ENCODE peak calls at places on chromosomes 5 and 9, in eight cellular contexts. Z is GM23338; M is heart right ventricle; A is non-pigmented ciliary epithelial cell; N is T follicular helper cell; W is posterior cingulate gyrus; G is NCI-H1105; B is CD8-positive, alpha-beta T cell. V is an unnamed sample.

GRCh38 chr5:45692481-45692880 is 3.7 kb downstream of the HCN1 start:
- DNase-seq in Z (peak), M (no peak), A (no peak), N (no peak), W (no peak), G (no peak), B (no peak), V (no peak)

GRCh38 chr9:83491995-83492394 is 46.2 kb downstream of the FRMD3 start:
- DNase-seq in Z (no peak), M (no peak), A (no peak), N (no peak), W (no peak), G (no peak), B (no peak), V (no peak)

GRCh38 chr9:133954862-133955529 is 37.1 kb downstream of the VAV2 start:
- DNase-seq in Z (no peak), M (no peak), A (no peak), N (no peak), W (no peak), G (no peak), B (peak), V (no peak)

GRCh38 chr9:34227445-34227844 is 48.6 kb downstream of the UBAP1 start:
- DNase-seq in Z (no peak), M (no peak), A (peak), N (no peak), W (no peak), G (no peak), B (no peak), V (no peak)

GRCh38 chr9:104075801-104076753 is 18.0 kb upstream of the SMC2 start:
- DNase-seq in Z (no peak), M (no peak), A (no peak), N (no peak), W (no peak), G (no peak), B (no peak), V (no peak)

GRCh38 chr5:116495786-116496185 is 78.8 kb downstream of the SEMA6A start:
- DNase-seq in Z (no peak), M (no peak), A (no peak), N (no peak), W (no peak), G (no peak), B (no peak), V (peak)

GRCh38 chr9:135244271-135244691 is 156.8 kb downstream of the OLFM1 start:
- DNase-seq in Z (no peak), M (peak), A (no peak), N (no peak), W (no peak), G (no peak), B (peak), V (no peak)

GRCh38 chr5:150146862-150147579 is 8.6 kb downstream of the PDGFRB start:
- DNase-seq in Z (no peak), M (peak), A (no peak), N (no peak), W (peak), G (no peak), B (no peak), V (no peak)

GRCh38 chr9:134640491-134641172 is 971 bp upstream of the COL5A1 start:
- DNase-seq in Z (no peak), M (no peak), A (no peak), N (no peak), W (no peak), G (no peak), B (no peak), V (no peak)

GRCh38 chr9:89993678-89994630 is 389.1 kb downstream of the GADD45G start:
- DNase-seq in Z (peak), M (no peak), A (no peak), N (no peak), W (no peak), G (no peak), B (no peak), V (no peak)

GRCh38 chr9:122219856-122220672 is 8.7 kb downstream of the LHX6 start:
- DNase-seq in Z (no peak), M (no peak), A (no peak), N (no peak), W (no peak), G (no peak), B (no peak), V (no peak)

GRCh38 chr5:145341842-145342241 is 493.3 kb downstream of the PRELID2 start:
- DNase-seq in Z (no peak), M (no peak), A (no peak), N (no peak), W (no peak), G (no peak), B (no peak), V (no peak)

GRCh38 chr5:83434929-83435328 is 36.6 kb upstream of the VCAN start:
- DNase-seq in Z (no peak), M (no peak), A (no peak), N (no peak), W (no peak), G (no peak), B (no peak), V (no peak)

GRCh38 chr5:169811680-169812079 is 168.6 kb downstream of the INSYN2B start:
- DNase-seq in Z (no peak), M (no peak), A (no peak), N (no peak), W (no peak), G (no peak), B (no peak), V (no peak)

GRCh38 chr5:119179857-119180641 is 109.2 kb downstream of the DMXL1 start:
- DNase-seq in Z (no peak), M (no peak), A (no peak), N (no peak), W (no peak), G (no peak), B (no peak), V (no peak)